ENCODE peak calls at places on chromosomes 12 and 14, in six cellular contexts. X, O, Y, K, N and M are unnamed samples.

GRCh38 chr14:47720281-47720680 is 44.9 kb upstream of the MDGA2 start:
- DNase-seq in O (no peak), X (no peak), N (no peak), K (no peak), Y (no peak), M (no peak)

GRCh38 chr14:54564071-54564798 is 2.7 kb upstream of the SAMD4A start:
- DNase-seq in N (peak; percentile 58), O (no peak), X (no peak), Y (no peak), K (peak; percentile 62), M (no peak)

GRCh38 chr12:103840399-103840880 is 594 bp downstream of the NT5DC3 start:
- DNase-seq in Y (peak; percentile 75), K (no peak), N (no peak), X (no peak), O (no peak), M (peak; percentile 89)

GRCh38 chr14:31527546-31527945 is 33.7 kb upstream of the NUBPL start:
- DNase-seq in X (no peak), O (no peak), Y (no peak), K (no peak), N (no peak), M (no peak)

GRCh38 chr12:2290091-2290490 is 237.3 kb downstream of the CACNA1C start:
- DNase-seq in O (no peak), K (no peak), X (no peak), Y (no peak), N (peak; percentile 64), M (no peak)

GRCh38 chr12:55946553-55946952 is 15.6 kb downstream of the DGKA start:
- DNase-seq in O (no peak), Y (no peak), X (no peak), K (no peak), N (no peak), M (no peak)

GRCh38 chr12:110575326-110575725 is 7.8 kb downstream of the PPTC7 start:
- DNase-seq in K (no peak), O (no peak), X (no peak), N (no peak), Y (no peak), M (no peak)

GRCh38 chr12:120835657-120836056 is 68.5 kb downstream of the SPPL3 start:
- DNase-seq in O (no peak), N (no peak), X (peak; percentile 48), Y (no peak), K (peak; percentile 85), M (no peak)

GRCh38 chr12:53279888-53280498 is 11.9 kb downstream of the ESPL1 start:
- DNase-seq in K (no peak), Y (no peak), O (no peak), X (no peak), N (no peak), M (no peak)

GRCh38 chr12:63068857-63069442 is 82.1 kb downstream of the AVPR1A start:
- DNase-seq in K (peak; percentile 55), N (peak; percentile 26), Y (no peak), X (no peak), O (no peak), M (no peak)

GRCh38 chr14:36068777-36069534 is 107.6 kb downstream of the PTCSC3 start:
- DNase-seq in K (no peak), Y (no peak), O (no peak), N (no peak), X (no peak), M (no peak)

GRCh38 chr14:20697273-20698017 is 8.9 kb downstream of the ANG start:
- DNase-seq in O (peak; percentile 75), Y (no peak), X (peak; percentile 90), K (peak; percentile 71), N (no peak), M (no peak)

GRCh38 chr14:96246535-96246839 is 9.5 kb upstream of the BDKRB1 start:
- DNase-seq in N (no peak), O (no peak), X (no peak), K (no peak), Y (no peak), M (no peak)

GRCh38 chr12:71846322-71846940 is 6.9 kb downstream of the TBC1D15 start:
- DNase-seq in K (peak; percentile 19), Y (no peak), X (no peak), N (no peak), O (no peak), M (no peak)

GRCh38 chr12:66916189-66916588 is 237.3 kb upstream of the GRIP1 start:
- DNase-seq in K (no peak), O (no peak), N (no peak), X (no peak), Y (no peak), M (no peak)

GRCh38 chr12:124233041-124233836 is 61.7 kb upstream of the RFLNA start:
- DNase-seq in N (no peak), X (no peak), O (no peak), Y (no peak), K (no peak), M (no peak)

GRCh38 chr12:80442426-80443222 is 1.4 kb upstream of the PTPRQ start:
- DNase-seq in K (no peak), Y (no peak), O (no peak), X (no peak), N (no peak), M (no peak)